ENCODE peak calls at places on chromosomes 4 and X, in four cellular contexts. One of them, this sample, is unnamed.

GRCh38 chr4:87030606-87031441 is 96.0 kb downstream of the AFF1 start:
- DNase-seq in NCI-H2081: no peak
- DNase-seq in tibial artery: no peak
- DNase-seq in LoVo: no peak
- DNase-seq in this sample: no peak

GRCh38 chr4:80268081-80268823 is 1.8 kb downstream of the FGF5 start:
- DNase-seq in NCI-H2081: peak; percentile 84
- DNase-seq in tibial artery: no peak
- DNase-seq in LoVo: no peak
- DNase-seq in this sample: no peak

GRCh38 chr4:6272863-6273660 is 3.4 kb downstream of the WFS1 start:
- DNase-seq in NCI-H2081: no peak
- DNase-seq in tibial artery: no peak
- DNase-seq in LoVo: no peak
- DNase-seq in this sample: peak; percentile 61

GRCh38 chrX:154463611-154464220 is 5.6 kb downstream of the PLXNA3 start:
- DNase-seq in NCI-H2081: no peak
- DNase-seq in tibial artery: no peak
- DNase-seq in LoVo: no peak
- DNase-seq in this sample: no peak

GRCh38 chr4:159169903-159170302 is 67.0 kb downstream of the RAPGEF2 start:
- DNase-seq in NCI-H2081: no peak
- DNase-seq in tibial artery: no peak
- DNase-seq in LoVo: no peak
- DNase-seq in this sample: no peak

GRCh38 chrX:65821721-65822496 is 154.5 kb downstream of the MSN start:
- DNase-seq in NCI-H2081: no peak
- DNase-seq in tibial artery: no peak
- DNase-seq in LoVo: no peak
- DNase-seq in this sample: peak; percentile 60

GRCh38 chr4:168859888-168860694 is 150.0 kb downstream of the CBR4 start:
- DNase-seq in NCI-H2081: no peak
- DNase-seq in tibial artery: no peak
- DNase-seq in LoVo: no peak
- DNase-seq in this sample: no peak

GRCh38 chr4:56142088-56142487 is 193.3 kb downstream of the CEP135 start:
- DNase-seq in NCI-H2081: no peak
- DNase-seq in tibial artery: no peak
- DNase-seq in LoVo: no peak
- DNase-seq in this sample: no peak

GRCh38 chr4:56570041-56570440 is 64.5 kb downstream of the ARL9 start:
- DNase-seq in NCI-H2081: no peak
- DNase-seq in tibial artery: no peak
- DNase-seq in LoVo: no peak
- DNase-seq in this sample: no peak

GRCh38 chr4:53321151-53321987 is 44.5 kb downstream of the SCFD2 start:
- DNase-seq in NCI-H2081: peak; percentile 71
- DNase-seq in tibial artery: no peak
- DNase-seq in LoVo: no peak
- DNase-seq in this sample: no peak

GRCh38 chr4:2964077-2964471 is 703 bp downstream of the GRK4 start:
- DNase-seq in NCI-H2081: no peak
- DNase-seq in tibial artery: no peak
- DNase-seq in LoVo: no peak
- DNase-seq in this sample: no peak

GRCh38 chrX:39652336-39652735 is 445.4 kb downstream of the BCOR start:
- DNase-seq in NCI-H2081: peak; percentile 14
- DNase-seq in tibial artery: no peak
- DNase-seq in LoVo: no peak
- DNase-seq in this sample: no peak

GRCh38 chrX:1676866-1677265 is 62.0 kb downstream of the ASMT start:
- DNase-seq in NCI-H2081: no peak
- DNase-seq in tibial artery: peak; percentile 39
- DNase-seq in LoVo: no peak
- DNase-seq in this sample: no peak

GRCh38 chr4:165757426-165757825 is 115.6 kb upstream of the TLL1 start:
- DNase-seq in NCI-H2081: no peak
- DNase-seq in tibial artery: no peak
- DNase-seq in LoVo: no peak
- DNase-seq in this sample: no peak

GRCh38 chr4:52057196-52057595 is 6.1 kb downstream of the SPATA18 start:
- DNase-seq in NCI-H2081: no peak
- DNase-seq in tibial artery: no peak
- DNase-seq in LoVo: no peak
- DNase-seq in this sample: no peak

GRCh38 chrX:118634336-118634735 is 93.1 kb upstream of the IL13RA1 start:
- DNase-seq in NCI-H2081: no peak
- DNase-seq in tibial artery: no peak
- DNase-seq in LoVo: no peak
- DNase-seq in this sample: no peak

GRCh38 chr4:124526760-124527159 is 185.8 kb downstream of the ANKRD50 start:
- DNase-seq in NCI-H2081: peak; percentile 64
- DNase-seq in tibial artery: no peak
- DNase-seq in LoVo: no peak
- DNase-seq in this sample: no peak

GRCh38 chrX:19893722-19894121 is 6.3 kb upstream of the SH3KBP1 start:
- DNase-seq in NCI-H2081: no peak
- DNase-seq in tibial artery: no peak
- DNase-seq in LoVo: no peak
- DNase-seq in this sample: no peak

GRCh38 chr4:2804973-2805501 is 12.2 kb downstream of the SH3BP2 start:
- DNase-seq in NCI-H2081: no peak
- DNase-seq in tibial artery: peak; percentile 56
- DNase-seq in LoVo: no peak
- DNase-seq in this sample: no peak

GRCh38 chr4:3441501-3442459 is at the start of gene HGFAC:
- DNase-seq in NCI-H2081: no peak
- DNase-seq in tibial artery: peak; percentile 64
- DNase-seq in LoVo: no peak
- DNase-seq in this sample: no peak

GRCh38 chr4:163988921-163989320 is 494.4 kb downstream of the TMA16 start:
- DNase-seq in NCI-H2081: peak; percentile 27
- DNase-seq in tibial artery: no peak
- DNase-seq in LoVo: no peak
- DNase-seq in this sample: no peak

GRCh38 chrX:109776986-109777385 is 43.9 kb upstream of the ACSL4 start:
- DNase-seq in NCI-H2081: no peak
- DNase-seq in tibial artery: no peak
- DNase-seq in LoVo: no peak
- DNase-seq in this sample: no peak

GRCh38 chrX:45557390-45557789 is 356.7 kb upstream of the DIPK2B start:
- DNase-seq in NCI-H2081: peak; percentile 8
- DNase-seq in tibial artery: no peak
- DNase-seq in LoVo: no peak
- DNase-seq in this sample: no peak

GRCh38 chr4:102610476-102610875 is 109.3 kb downstream of the NFKB1 start:
- DNase-seq in NCI-H2081: no peak
- DNase-seq in tibial artery: no peak
- DNase-seq in LoVo: no peak
- DNase-seq in this sample: no peak

GRCh38 chr4:6840062-6840976 is 57.8 kb downstream of the KIAA0232 start:
- DNase-seq in NCI-H2081: no peak
- DNase-seq in tibial artery: no peak
- DNase-seq in LoVo: no peak
- DNase-seq in this sample: peak; percentile 30

GRCh38 chr4:3449574-3450534 is 8.1 kb downstream of the HGFAC start:
- DNase-seq in NCI-H2081: no peak
- DNase-seq in tibial artery: no peak
- DNase-seq in LoVo: no peak
- DNase-seq in this sample: no peak

GRCh38 chr4:11404431-11404830 is 24.3 kb downstream of the HS3ST1 start:
- DNase-seq in NCI-H2081: no peak
- DNase-seq in tibial artery: no peak
- DNase-seq in LoVo: no peak
- DNase-seq in this sample: no peak

GRCh38 chr4:72604324-72604723 is 35.3 kb upstream of the ADAMTS3 start:
- DNase-seq in NCI-H2081: peak; percentile 6
- DNase-seq in tibial artery: no peak
- DNase-seq in LoVo: peak; percentile 6
- DNase-seq in this sample: no peak

GRCh38 chr4:3669553-3669949 is 96.6 kb upstream of the ADRA2C start:
- DNase-seq in NCI-H2081: no peak
- DNase-seq in tibial artery: no peak
- DNase-seq in LoVo: no peak
- DNase-seq in this sample: peak; percentile 45

GRCh38 chrX:68820476-68821110 is 8.2 kb upstream of the EFNB1 start:
- DNase-seq in NCI-H2081: no peak
- DNase-seq in tibial artery: no peak
- DNase-seq in LoVo: no peak
- DNase-seq in this sample: no peak

GRCh38 chr4:101597204-101597603 is 193.3 kb upstream of the BANK1 start:
- DNase-seq in NCI-H2081: no peak
- DNase-seq in tibial artery: no peak
- DNase-seq in LoVo: peak; percentile 21
- DNase-seq in this sample: no peak

GRCh38 chr4:120664851-120665250 is 257.7 kb downstream of the PRDM5 start:
- DNase-seq in NCI-H2081: no peak
- DNase-seq in tibial artery: no peak
- DNase-seq in LoVo: no peak
- DNase-seq in this sample: no peak

GRCh38 chr4:113384600-113384999 is 335.1 kb downstream of the ANK2 start:
- DNase-seq in NCI-H2081: no peak
- DNase-seq in tibial artery: no peak
- DNase-seq in LoVo: peak; percentile 19
- DNase-seq in this sample: no peak

GRCh38 chrX:41689711-41690110 is 938 bp downstream of the GPR34 start:
- DNase-seq in NCI-H2081: no peak
- DNase-seq in tibial artery: no peak
- DNase-seq in LoVo: no peak
- DNase-seq in this sample: no peak

GRCh38 chrX:68711845-68712244 is 64.4 kb downstream of the STARD8 start:
- DNase-seq in NCI-H2081: no peak
- DNase-seq in tibial artery: no peak
- DNase-seq in LoVo: no peak
- DNase-seq in this sample: no peak

GRCh38 chr4:176762661-176763308 is 29.9 kb downstream of the VEGFC start:
- DNase-seq in NCI-H2081: no peak
- DNase-seq in tibial artery: no peak
- DNase-seq in LoVo: no peak
- DNase-seq in this sample: no peak

GRCh38 chr4:106529348-106530033 is 160.9 kb upstream of the GIMD1 start:
- DNase-seq in NCI-H2081: no peak
- DNase-seq in tibial artery: no peak
- DNase-seq in LoVo: no peak
- DNase-seq in this sample: no peak

GRCh38 chr4:174358823-174359222 is 75.1 kb downstream of the CEP44 start:
- DNase-seq in NCI-H2081: no peak
- DNase-seq in tibial artery: no peak
- DNase-seq in LoVo: no peak
- DNase-seq in this sample: no peak

This sample was measured in heart left ventricle.